ENCODE peak calls at places on chromosomes 5 and 9, in six cellular contexts. H is hepatocyte, U is dorsolateral prefrontal cortex, Y is GM23338, J is left lung, F is A549. V is an unnamed sample.

GRCh38 chr5:91390268-91390667 is 7.2 kb upstream of the ARRDC3 start:
- DNase-seq in H (no peak), U (no peak), Y (no peak), J (no peak), F (no peak), V (no peak)

GRCh38 chr5:148713735-148714508 is 59.6 kb upstream of the HTR4 start:
- DNase-seq in H (no peak), U (no peak), Y (no peak), J (no peak), F (no peak), V (no peak)

GRCh38 chr5:68288756-68289134 is 73.2 kb downstream of the PIK3R1 start:
- DNase-seq in H (peak), U (no peak), Y (peak), J (peak), F (no peak), V (no peak)

GRCh38 chr5:80668016-80668969 is 13.5 kb upstream of the DHFR start:
- DNase-seq in H (no peak), U (no peak), Y (peak), J (peak), F (no peak), V (no peak)

GRCh38 chr9:83708515-83709158 is 879 bp upstream of the UBQLN1 start:
- DNase-seq in H (peak), U (peak), Y (peak), J (peak), F (peak), V (peak)

GRCh38 chr5:121993191-121993590 is 31.4 kb downstream of the SRFBP1 start:
- DNase-seq in H (no peak), U (no peak), Y (no peak), J (no peak), F (no peak), V (no peak)

GRCh38 chr5:138065102-138065501 is 18.7 kb upstream of the WNT8A start:
- DNase-seq in H (no peak), U (no peak), Y (peak), J (no peak), F (no peak), V (no peak)

GRCh38 chr5:1110930-1111726 is 735 bp downstream of the SLC12A7 start:
- DNase-seq in H (peak), U (no peak), Y (peak), J (no peak), F (peak), V (no peak)

GRCh38 chr5:172868436-172868923 is 34.4 kb downstream of the ERGIC1 start:
- DNase-seq in H (no peak), U (no peak), Y (no peak), J (no peak), F (peak), V (no peak)

DNA sequence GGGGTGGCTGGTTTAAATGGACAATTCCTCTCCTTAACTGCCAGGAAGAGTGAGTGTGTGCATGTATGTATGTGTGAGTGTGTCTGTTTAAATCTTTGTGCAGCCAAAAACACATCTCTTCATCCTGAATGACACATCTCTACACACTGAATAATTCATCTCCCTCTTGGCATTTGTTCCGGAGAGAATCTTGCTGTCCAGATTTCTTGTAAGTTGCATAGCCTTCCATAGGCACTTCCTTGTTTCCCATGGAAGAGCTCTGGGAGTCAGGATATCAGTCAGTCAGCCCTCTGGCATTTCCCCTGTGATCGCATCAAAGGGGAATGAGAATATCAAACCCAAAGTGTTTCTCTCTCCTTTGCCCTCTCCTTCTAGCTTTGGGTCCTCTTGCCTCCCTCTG is 74.7 kb downstream of the WWC1 start:
- DNase-seq in H (no peak), U (no peak), Y (no peak), J (no peak), F (no peak), V (no peak)
- H3K27ac ChIP-seq in H (peak), U (no peak), Y (peak), J (no peak), F (peak), V (no peak)

GRCh38 chr9:87792831-87793288 is 66.9 kb downstream of the CTSL start:
- DNase-seq in H (peak), U (no peak), Y (peak), J (peak), F (peak), V (peak)
- H3K27ac ChIP-seq in H (peak), U (no peak), Y (no peak), J (peak), F (peak), V (peak)

GRCh38 chr9:7408845-7409244 is 390.7 kb downstream of the DMAC1 start:
- DNase-seq in H (no peak), U (no peak), Y (no peak), J (no peak), F (no peak), V (no peak)

GRCh38 chr9:7407246-7407645 is 392.3 kb downstream of the DMAC1 start:
- DNase-seq in H (no peak), U (no peak), Y (no peak), J (no peak), F (no peak), V (no peak)

GRCh38 chr9:7403839-7404238 is 395.7 kb downstream of the DMAC1 start:
- DNase-seq in H (no peak), U (no peak), Y (no peak), J (no peak), F (no peak), V (no peak)

GRCh38 chr9:7405924-7406604 is 393.5 kb downstream of the DMAC1 start:
- DNase-seq in H (no peak), U (no peak), Y (no peak), J (no peak), F (no peak), V (no peak)

GRCh38 chr9:7402704-7403389 is 396.7 kb downstream of the DMAC1 start:
- DNase-seq in H (no peak), U (no peak), Y (peak), J (no peak), F (no peak), V (no peak)
- H3K27ac ChIP-seq in H (no peak), U (no peak), Y (peak), J (no peak), F (no peak), V (no peak)

GRCh38 chr9:126474786-126475485 is 138.8 kb upstream of the LMX1B start:
- DNase-seq in H (no peak), U (no peak), Y (no peak), J (no peak), F (peak), V (no peak)

GRCh38 chr9:126475933-126476555 is 137.7 kb upstream of the LMX1B start:
- DNase-seq in H (no peak), U (peak), Y (peak), J (no peak), F (no peak), V (no peak)

GRCh38 chr9:126472931-126473330 is 140.8 kb upstream of the LMX1B start:
- DNase-seq in H (no peak), U (no peak), Y (no peak), J (no peak), F (no peak), V (no peak)

GRCh38 chr9:126472446-126472845 is 141.3 kb upstream of the LMX1B start:
- DNase-seq in H (no peak), U (no peak), Y (no peak), J (no peak), F (no peak), V (no peak)

DNA sequence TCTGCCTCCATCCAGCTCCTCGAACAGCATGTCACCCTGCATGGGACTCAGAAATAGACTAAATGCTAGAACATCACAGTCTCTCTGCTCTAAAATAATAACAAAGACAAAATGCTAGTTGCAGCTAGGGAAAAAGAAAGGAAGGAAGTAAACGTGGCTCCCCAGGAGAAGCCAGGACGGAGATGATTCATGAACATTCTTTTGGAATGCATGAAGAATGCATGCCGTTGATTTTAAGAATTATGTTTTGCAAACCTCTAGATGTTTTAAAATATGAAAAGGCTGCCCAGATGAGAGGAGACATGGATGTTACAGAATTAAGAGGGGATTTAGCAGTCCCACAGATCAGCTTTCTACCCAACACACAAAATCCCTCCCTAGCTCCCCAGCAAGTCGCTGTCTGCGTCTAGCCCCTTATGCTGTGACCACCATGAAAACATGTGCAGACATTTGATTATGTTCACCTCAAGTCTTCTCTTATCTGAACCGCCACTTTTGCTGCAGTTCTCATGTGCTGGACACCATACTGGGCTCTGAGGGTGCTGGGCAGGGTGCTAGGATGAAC is 139.4 kb upstream of the LMX1B start:
- DNase-seq in H (no peak), U (no peak), Y (no peak), J (no peak), F (peak), V (no peak)
- H3K27ac ChIP-seq in H (no peak), U (peak), Y (no peak), J (no peak), F (peak), V (no peak)

GRCh38 chr5:133963493-133964128 is 4.8 kb downstream of the C5orf15 start:
- DNase-seq in H (no peak), U (no peak), Y (no peak), J (no peak), F (no peak), V (no peak)
- H3K27ac ChIP-seq in H (no peak), U (no peak), Y (no peak), J (no peak), F (no peak), V (no peak)

GRCh38 chr9:101467690-101468089 is 32.1 kb upstream of the ALDOB start:
- DNase-seq in H (no peak), U (no peak), Y (no peak), J (no peak), F (no peak), V (no peak)
- H3K27ac ChIP-seq in H (no peak), U (peak), Y (peak), J (no peak), F (no peak), V (no peak)

DNA sequence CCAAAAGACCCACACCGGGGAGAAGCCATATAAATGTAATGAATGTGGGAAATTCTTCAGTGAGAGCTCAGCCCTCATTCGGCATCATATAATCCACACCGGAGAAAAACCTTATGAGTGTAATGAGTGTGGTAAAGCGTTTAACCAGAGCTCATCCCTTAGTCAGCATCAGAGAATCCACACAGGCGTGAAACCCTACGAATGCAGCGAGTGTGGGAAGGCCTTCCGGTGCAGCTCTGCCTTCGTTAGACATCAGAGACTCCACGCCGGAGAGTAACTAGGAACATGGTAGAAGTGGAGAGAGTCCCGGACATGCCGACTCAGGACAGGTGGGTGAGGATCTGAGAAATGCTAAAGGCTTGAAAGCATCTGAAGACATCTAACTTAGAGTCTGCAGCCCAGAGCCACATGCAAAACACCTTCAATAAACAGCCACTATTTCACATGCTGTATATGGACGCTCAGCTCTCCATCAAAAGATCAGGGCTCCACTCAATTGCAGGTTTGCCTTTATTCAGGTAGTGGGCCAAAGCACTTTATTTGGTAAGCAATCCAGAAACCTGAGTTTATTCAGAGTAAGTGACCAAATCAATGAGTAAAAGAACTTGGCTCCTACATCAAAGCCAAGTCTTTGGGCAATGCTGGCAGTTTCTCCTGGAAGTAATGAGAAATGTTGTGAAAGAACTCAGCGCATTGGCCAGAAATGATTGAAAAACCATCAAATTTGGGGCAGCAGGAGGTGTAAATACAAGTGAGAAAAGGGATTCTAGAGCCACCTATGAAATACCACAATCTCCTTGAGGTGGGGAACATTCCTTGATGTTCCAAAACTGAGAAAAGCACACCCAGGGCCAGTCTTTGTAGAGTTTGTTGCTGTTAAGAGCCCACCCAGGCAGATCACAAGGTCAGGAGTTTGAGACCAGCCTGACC is 6.0 kb downstream of the RPL12 start:
- DNase-seq in H (no peak), U (no peak), Y (peak), J (no peak), F (no peak), V (no peak)
- H3K27ac ChIP-seq in H (no peak), U (no peak), Y (peak), J (no peak), F (no peak), V (no peak)

DNA sequence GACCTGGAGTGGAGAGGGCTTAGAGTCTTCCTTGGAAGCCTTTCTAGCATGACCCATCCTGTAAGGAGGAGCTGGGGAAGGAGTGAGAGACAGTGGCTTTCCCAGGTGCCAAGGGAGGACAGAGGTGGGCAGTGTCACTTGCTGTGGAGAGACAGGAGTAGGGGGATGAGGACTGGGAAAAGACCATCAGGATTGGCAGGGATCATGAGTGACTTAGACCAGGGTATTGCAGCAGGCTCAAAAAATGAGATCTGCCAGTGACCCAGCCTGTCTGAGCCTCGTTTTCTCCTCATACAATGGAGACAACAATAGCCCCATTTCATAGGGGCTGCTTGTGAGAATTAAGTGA is 2.4 kb downstream of the TMOD1 start:
- DNase-seq in H (no peak), U (no peak), Y (no peak), J (no peak), F (no peak), V (no peak)
- H3K27ac ChIP-seq in H (no peak), U (peak), Y (no peak), J (no peak), F (no peak), V (peak)

GRCh38 chr9:98809311-98810105 is 2.0 kb downstream of the GALNT12 start:
- DNase-seq in H (peak), U (no peak), Y (no peak), J (no peak), F (no peak), V (no peak)
- H3K27ac ChIP-seq in H (peak), U (no peak), Y (no peak), J (peak), F (no peak), V (no peak)

V was measured in coronary artery.